ENCODE peak calls at places on chromosomes 13 and 19, in six cellular contexts. One of them, this sample, is unnamed.

GRCh38 chr19:16737909-16738308 is 18.3 kb downstream of the NWD1 start:
- DNase-seq in COR-L47: peak; percentile 81
- DNase-seq in stimulated activated CD8-positive, alpha-beta memory T cell treated with anti-CD3 and anti-CD28 coated beads, Interleukin-4, amount 100 ng/mL, for 24 hours: no peak
- DNase-seq in NCI-H1105: peak; percentile 62
- DNase-seq in Right ventricle myocardium superior: no peak
- DNase-seq in GDM1: no peak
- DNase-seq in this sample: no peak

GRCh38 chr13:36915106-36915505 is 4.9 kb downstream of the SMAD9 start:
- DNase-seq in COR-L47: peak; percentile 35
- DNase-seq in stimulated activated CD8-positive, alpha-beta memory T cell treated with anti-CD3 and anti-CD28 coated beads, Interleukin-4, amount 100 ng/mL, for 24 hours: no peak
- DNase-seq in NCI-H1105: no peak
- DNase-seq in Right ventricle myocardium superior: no peak
- DNase-seq in GDM1: no peak
- DNase-seq in this sample: no peak

GRCh38 chr19:11164879-11165406 is 9.4 kb upstream of the SPC24 start:
- DNase-seq in COR-L47: no peak
- DNase-seq in stimulated activated CD8-positive, alpha-beta memory T cell treated with anti-CD3 and anti-CD28 coated beads, Interleukin-4, amount 100 ng/mL, for 24 hours: no peak
- DNase-seq in NCI-H1105: no peak
- DNase-seq in Right ventricle myocardium superior: peak; percentile 92
- DNase-seq in GDM1: no peak
- DNase-seq in this sample: no peak

GRCh38 chr13:110575322-110576069 is 14.0 kb upstream of the RAB20 start:
- DNase-seq in COR-L47: no peak
- DNase-seq in stimulated activated CD8-positive, alpha-beta memory T cell treated with anti-CD3 and anti-CD28 coated beads, Interleukin-4, amount 100 ng/mL, for 24 hours: no peak
- DNase-seq in NCI-H1105: no peak
- DNase-seq in Right ventricle myocardium superior: peak; percentile 54
- DNase-seq in GDM1: peak; percentile 85
- DNase-seq in this sample: no peak

GRCh38 chr13:60155978-60156377 is 7.8 kb downstream of the DIAPH3 start:
- DNase-seq in COR-L47: no peak
- DNase-seq in stimulated activated CD8-positive, alpha-beta memory T cell treated with anti-CD3 and anti-CD28 coated beads, Interleukin-4, amount 100 ng/mL, for 24 hours: no peak
- DNase-seq in NCI-H1105: no peak
- DNase-seq in Right ventricle myocardium superior: no peak
- DNase-seq in GDM1: no peak
- DNase-seq in this sample: no peak

GRCh38 chr13:109275848-109276247 is 510.5 kb downstream of the IRS2 start:
- DNase-seq in COR-L47: peak; percentile 1
- DNase-seq in stimulated activated CD8-positive, alpha-beta memory T cell treated with anti-CD3 and anti-CD28 coated beads, Interleukin-4, amount 100 ng/mL, for 24 hours: no peak
- DNase-seq in NCI-H1105: no peak
- DNase-seq in Right ventricle myocardium superior: no peak
- DNase-seq in GDM1: no peak
- DNase-seq in this sample: no peak

GRCh38 chr13:79385694-79386093 is 20.4 kb downstream of the RBM26 start:
- DNase-seq in COR-L47: no peak
- DNase-seq in stimulated activated CD8-positive, alpha-beta memory T cell treated with anti-CD3 and anti-CD28 coated beads, Interleukin-4, amount 100 ng/mL, for 24 hours: no peak
- DNase-seq in NCI-H1105: no peak
- DNase-seq in Right ventricle myocardium superior: no peak
- DNase-seq in GDM1: no peak
- DNase-seq in this sample: no peak

GRCh38 chr19:54133312-54133956 is 4.1 kb upstream of the CNOT3 start:
- DNase-seq in COR-L47: peak; percentile 8
- DNase-seq in stimulated activated CD8-positive, alpha-beta memory T cell treated with anti-CD3 and anti-CD28 coated beads, Interleukin-4, amount 100 ng/mL, for 24 hours: no peak
- DNase-seq in NCI-H1105: peak; percentile 68
- DNase-seq in Right ventricle myocardium superior: no peak
- DNase-seq in GDM1: peak; percentile 25
- DNase-seq in this sample: no peak

GRCh38 chr19:47142779-47143178 is 12.1 kb downstream of the SAE1 start:
- DNase-seq in COR-L47: no peak
- DNase-seq in stimulated activated CD8-positive, alpha-beta memory T cell treated with anti-CD3 and anti-CD28 coated beads, Interleukin-4, amount 100 ng/mL, for 24 hours: no peak
- DNase-seq in NCI-H1105: no peak
- DNase-seq in Right ventricle myocardium superior: no peak
- DNase-seq in GDM1: no peak
- DNase-seq in this sample: no peak

GRCh38 chr19:43101950-43102349 is 19.4 kb upstream of the PSG2 start:
- DNase-seq in COR-L47: no peak
- DNase-seq in stimulated activated CD8-positive, alpha-beta memory T cell treated with anti-CD3 and anti-CD28 coated beads, Interleukin-4, amount 100 ng/mL, for 24 hours: no peak
- DNase-seq in NCI-H1105: no peak
- DNase-seq in Right ventricle myocardium superior: no peak
- DNase-seq in GDM1: no peak
- DNase-seq in this sample: no peak

GRCh38 chr13:36801035-36801434 is 18.0 kb upstream of the RFXAP start:
- DNase-seq in COR-L47: no peak
- DNase-seq in stimulated activated CD8-positive, alpha-beta memory T cell treated with anti-CD3 and anti-CD28 coated beads, Interleukin-4, amount 100 ng/mL, for 24 hours: no peak
- DNase-seq in NCI-H1105: no peak
- DNase-seq in Right ventricle myocardium superior: no peak
- DNase-seq in GDM1: no peak
- DNase-seq in this sample: no peak

GRCh38 chr19:2827022-2827421 is 7.4 kb downstream of the ZNF554 start:
- DNase-seq in COR-L47: no peak
- DNase-seq in stimulated activated CD8-positive, alpha-beta memory T cell treated with anti-CD3 and anti-CD28 coated beads, Interleukin-4, amount 100 ng/mL, for 24 hours: no peak
- DNase-seq in NCI-H1105: no peak
- DNase-seq in Right ventricle myocardium superior: no peak
- DNase-seq in GDM1: no peak
- DNase-seq in this sample: no peak

GRCh38 chr19:12052057-12052570 is 647 bp downstream of the ZNF878 start:
- DNase-seq in COR-L47: no peak
- DNase-seq in stimulated activated CD8-positive, alpha-beta memory T cell treated with anti-CD3 and anti-CD28 coated beads, Interleukin-4, amount 100 ng/mL, for 24 hours: no peak
- DNase-seq in NCI-H1105: peak; percentile 9
- DNase-seq in Right ventricle myocardium superior: no peak
- DNase-seq in GDM1: no peak
- DNase-seq in this sample: no peak

GRCh38 chr19:38384209-38385027 is 3.4 kb downstream of the GGN start:
- DNase-seq in COR-L47: no peak
- DNase-seq in stimulated activated CD8-positive, alpha-beta memory T cell treated with anti-CD3 and anti-CD28 coated beads, Interleukin-4, amount 100 ng/mL, for 24 hours: no peak
- DNase-seq in NCI-H1105: no peak
- DNase-seq in Right ventricle myocardium superior: no peak
- DNase-seq in GDM1: no peak
- DNase-seq in this sample: no peak

GRCh38 chr13:60329221-60329983 is 67.6 kb upstream of the TDRD3 start:
- DNase-seq in COR-L47: peak; percentile 59
- DNase-seq in stimulated activated CD8-positive, alpha-beta memory T cell treated with anti-CD3 and anti-CD28 coated beads, Interleukin-4, amount 100 ng/mL, for 24 hours: no peak
- DNase-seq in NCI-H1105: peak; percentile 23
- DNase-seq in Right ventricle myocardium superior: no peak
- DNase-seq in GDM1: peak; percentile 50
- DNase-seq in this sample: no peak

GRCh38 chr13:84959818-84960217 is 839.4 kb downstream of the SLITRK6 start:
- DNase-seq in COR-L47: no peak
- DNase-seq in stimulated activated CD8-positive, alpha-beta memory T cell treated with anti-CD3 and anti-CD28 coated beads, Interleukin-4, amount 100 ng/mL, for 24 hours: no peak
- DNase-seq in NCI-H1105: no peak
- DNase-seq in Right ventricle myocardium superior: no peak
- DNase-seq in GDM1: no peak
- DNase-seq in this sample: no peak

GRCh38 chr19:42254850-42255765 is at the start of gene ERF:
- DNase-seq in COR-L47: peak; percentile 78
- DNase-seq in stimulated activated CD8-positive, alpha-beta memory T cell treated with anti-CD3 and anti-CD28 coated beads, Interleukin-4, amount 100 ng/mL, for 24 hours: peak; percentile 89
- DNase-seq in NCI-H1105: peak; percentile 76
- DNase-seq in Right ventricle myocardium superior: peak; percentile 97
- DNase-seq in GDM1: peak; percentile 91
- DNase-seq in this sample: peak; percentile 91

This sample was measured in T-helper 1 cell.